ENCODE peak calls at places on chromosomes 12 and 14, in four cellular contexts. P is left cardiac atrium; A is ascending aorta; B is activated CD4-positive, alpha-beta T cell treated with anti-CD3 and anti-CD28 coated beads for 24 hours. L is an unnamed sample.

GRCh38 chr12:131832393-131833231 is 4.4 kb downstream of the MMP17 start:
- DNase-seq in P (peak; percentile 75), A (no peak), B (no peak), L (no peak)

GRCh38 chr12:29012673-29013072 is 136.4 kb upstream of the FAR2 start:
- DNase-seq in P (no peak), A (no peak), B (no peak), L (no peak)

GRCh38 chr14:93269341-93270068 is 62.4 kb downstream of the UBR7 start:
- DNase-seq in P (no peak), A (no peak), B (no peak), L (no peak)

GRCh38 chr14:88729159-88729558 is 63.6 kb downstream of the EML5 start:
- DNase-seq in P (no peak), A (no peak), B (no peak), L (no peak)

GRCh38 chr14:62126885-62127478 is 364.8 kb downstream of the SNAPC1 start:
- DNase-seq in P (no peak), A (no peak), B (no peak), L (peak; percentile 75)

GRCh38 chr12:119803391-119803791 is 73.7 kb downstream of the CIT start:
- DNase-seq in P (peak; percentile 20), A (no peak), B (no peak), L (no peak)

GRCh38 chr12:112965643-112966042 is 12.7 kb upstream of the OAS2 start:
- DNase-seq in P (no peak), A (no peak), B (no peak), L (no peak)

GRCh38 chr12:131112016-131112415 is 158.3 kb downstream of the ADGRD1 start:
- DNase-seq in P (no peak), A (no peak), B (no peak), L (no peak)

GRCh38 chr14:104925941-104926609 is 1.4 kb downstream of the PLD4 start:
- DNase-seq in P (no peak), A (peak; percentile 55), B (no peak), L (no peak)